ENCODE peak calls at places on chromosome 17, in nine cellular contexts. O is NCI-H345, J is NCI-H187, V is K562, L is neural crest cell, Z is foreskin fibroblast, N is skeletal muscle cell, D is body of pancreas, K is lower lobe of right lung. S is an unnamed sample.

GRCh38 chr17:81097943-81098308 is 63.0 kb downstream of the BAIAP2 start:
- DNase-seq in O (no peak), J (no peak), V (peak), L (no peak), Z (peak), N (no peak), D (no peak), K (peak), S (no peak)

GRCh38 chr17:50133769-50134099 is 3.8 kb upstream of the SAMD14 start:
- DNase-seq in O (no peak), J (no peak), V (no peak), L (no peak), Z (peak), N (no peak), D (no peak), K (no peak), S (no peak)

GRCh38 chr17:304461-304860 is 48.1 kb downstream of the RPH3AL start:
- DNase-seq in O (no peak), J (no peak), V (no peak), L (no peak), Z (peak), N (no peak), D (no peak), K (peak), S (no peak)

GRCh38 chr17:42989726-42990652 is 8.2 kb upstream of the RPL27 start:
- DNase-seq in O (no peak), J (no peak), V (no peak), L (no peak), Z (peak), N (no peak), D (no peak), K (no peak), S (no peak)

GRCh38 chr17:17506181-17506741 is 10.1 kb upstream of the RASD1 start:
- DNase-seq in O (no peak), J (no peak), V (no peak), L (no peak), Z (no peak), N (no peak), D (no peak), K (peak), S (no peak)

GRCh38 chr17:77498875-77499698 is 358.3 kb downstream of the SEC14L1 start:
- DNase-seq in O (no peak), J (no peak), V (no peak), L (no peak), Z (no peak), N (no peak), D (no peak), K (no peak), S (no peak)

GRCh38 chr17:75557075-75557851 is 30.3 kb upstream of the MYO15B start:
- DNase-seq in O (no peak), J (no peak), V (peak), L (no peak), Z (peak), N (no peak), D (peak), K (peak), S (no peak)

GRCh38 chr17:4678448-4679026 is 25.4 kb downstream of the PELP1 start:
- DNase-seq in O (no peak), J (no peak), V (no peak), L (no peak), Z (peak), N (peak), D (no peak), K (no peak), S (peak)

GRCh38 chr17:40341808-40342574 is 22.5 kb downstream of the GJD3 start:
- DNase-seq in O (peak), J (no peak), V (peak), L (no peak), Z (peak), N (no peak), D (peak), K (peak), S (peak)

GRCh38 chr17:41717408-41718286 is 5.5 kb downstream of the GAST start:
- DNase-seq in O (no peak), J (no peak), V (no peak), L (no peak), Z (peak), N (no peak), D (no peak), K (no peak), S (no peak)

GRCh38 chr17:20935740-20936139 is 107.1 kb downstream of the USP22 start:
- DNase-seq in O (no peak), J (no peak), V (no peak), L (no peak), Z (peak), N (peak), D (no peak), K (no peak), S (no peak)

GRCh38 chr17:55344514-55344997 is 77.1 kb downstream of the MMD start:
- DNase-seq in O (no peak), J (no peak), V (peak), L (no peak), Z (no peak), N (no peak), D (no peak), K (no peak), S (peak)

GRCh38 chr17:48878920-48879898 is 13.4 kb upstream of the ATP5MC1 start:
- DNase-seq in O (peak), J (peak), V (peak), L (peak), Z (peak), N (peak), D (peak), K (no peak), S (peak)

GRCh38 chr17:39547713-39548478 is 59.8 kb downstream of the NEUROD2 start:
- DNase-seq in O (peak), J (no peak), V (peak), L (peak), Z (peak), N (no peak), D (peak), K (peak), S (peak)

GRCh38 chr17:79809530-79810137 is 12.8 kb upstream of the CBX8 start:
- DNase-seq in O (peak), J (peak), V (no peak), L (no peak), Z (no peak), N (no peak), D (peak), K (no peak), S (no peak)

GRCh38 chr17:39999067-39999466 is 16.2 kb upstream of the CSF3 start:
- DNase-seq in O (no peak), J (no peak), V (no peak), L (no peak), Z (peak), N (no peak), D (no peak), K (no peak), S (no peak)

GRCh38 chr17:4852504-4853075 is 19.4 kb downstream of the MINK1 start:
- DNase-seq in O (peak), J (no peak), V (peak), L (no peak), Z (peak), N (no peak), D (no peak), K (no peak), S (no peak)

GRCh38 chr17:76920364-76921139 is 52.3 kb downstream of the MGAT5B start:
- DNase-seq in O (no peak), J (no peak), V (no peak), L (no peak), Z (no peak), N (no peak), D (no peak), K (no peak), S (peak)

GRCh38 chr17:2510559-2510958 is 1.1 kb downstream of the METTL16 start:
- DNase-seq in O (no peak), J (no peak), V (no peak), L (no peak), Z (no peak), N (no peak), D (no peak), K (no peak), S (no peak)

GRCh38 chr17:72422204-72422504 is 301.3 kb downstream of the SOX9 start:
- DNase-seq in O (no peak), J (no peak), V (no peak), L (no peak), Z (no peak), N (no peak), D (no peak), K (no peak), S (no peak)

GRCh38 chr17:34486781-34487180 is 92.6 kb upstream of the TMEM132E start:
- DNase-seq in O (no peak), J (no peak), V (no peak), L (no peak), Z (no peak), N (no peak), D (no peak), K (no peak), S (no peak)

GRCh38 chr17:79546386-79546785 is 64.5 kb downstream of the RBFOX3 start:
- DNase-seq in O (no peak), J (no peak), V (no peak), L (no peak), Z (no peak), N (no peak), D (no peak), K (no peak), S (no peak)

GRCh38 chr17:41511130-41511529 is 5.7 kb upstream of the KRT13 start:
- DNase-seq in O (no peak), J (no peak), V (peak), L (no peak), Z (no peak), N (no peak), D (no peak), K (no peak), S (no peak)

GRCh38 chr17:43858201-43858600 is 11.2 kb downstream of the CD300LG start:
- DNase-seq in O (no peak), J (no peak), V (no peak), L (no peak), Z (no peak), N (no peak), D (no peak), K (no peak), S (no peak)

GRCh38 chr17:71437176-71437575 is 683.6 kb upstream of the SOX9 start:
- DNase-seq in O (no peak), J (no peak), V (no peak), L (no peak), Z (no peak), N (no peak), D (no peak), K (no peak), S (no peak)

GRCh38 chr17:69960755-69961154 is 114.3 kb upstream of the KCNJ16 start:
- DNase-seq in O (no peak), J (no peak), V (no peak), L (no peak), Z (peak), N (no peak), D (peak), K (peak), S (no peak)

GRCh38 chr17:17115620-17116019 is 73.4 kb downstream of the MPRIP start:
- DNase-seq in O (no peak), J (no peak), V (no peak), L (no peak), Z (no peak), N (no peak), D (no peak), K (no peak), S (no peak)

GRCh38 chr17:40432864-40433528 is 10.3 kb upstream of the IGFBP4 start:
- DNase-seq in O (no peak), J (no peak), V (peak), L (no peak), Z (peak), N (no peak), D (peak), K (no peak), S (peak)

GRCh38 chr17:16935241-16935663 is 36.7 kb downstream of the TNFRSF13B start:
- DNase-seq in O (no peak), J (no peak), V (no peak), L (no peak), Z (no peak), N (no peak), D (peak), K (no peak), S (no peak)

GRCh38 chr17:70239391-70239826 is 70.1 kb downstream of the KCNJ2 start:
- DNase-seq in O (no peak), J (no peak), V (no peak), L (no peak), Z (no peak), N (no peak), D (no peak), K (no peak), S (no peak)

S was measured in SK-N-DZ.